ENCODE peak calls at places on chromosomes 6 and 20, in six cellular contexts. F is central memory CD4-positive, alpha-beta T cell; S is retina; X is astrocyte of the hippocampus; L is effector CD8-positive, alpha-beta T cell; A is A673. H is an unnamed sample.

GRCh38 chr6:33453361-33454008 is 891 bp upstream of the ZBTB9 start:
- DNase-seq in F (no peak), S (no peak), X (peak; percentile 11), L (no peak), A (no peak), H (no peak)

GRCh38 chr6:97133071-97133470 is 149.9 kb downstream of the MMS22L start:
- DNase-seq in F (no peak), S (no peak), X (peak; percentile 39), L (no peak), A (no peak), H (peak; percentile 22)

GRCh38 chr20:57374931-57375651 is 16.1 kb upstream of the RBM38 start:
- DNase-seq in F (no peak), S (no peak), X (no peak), L (no peak), A (no peak), H (no peak)

GRCh38 chr6:165729307-165729936 is 66.4 kb upstream of the PDE10A start:
- DNase-seq in F (no peak), S (no peak), X (peak; percentile 29), L (no peak), A (peak; percentile 41), H (peak; percentile 59)

GRCh38 chr20:11432407-11432806 is 485.3 kb upstream of the BTBD3 start:
- DNase-seq in F (no peak), S (no peak), X (peak; percentile 54), L (no peak), A (peak; percentile 58), H (no peak)

GRCh38 chr6:26388014-26388413 is 5.1 kb downstream of the BTN2A2 start:
- DNase-seq in F (no peak), S (no peak), X (peak; percentile 32), L (no peak), A (no peak), H (no peak)

GRCh38 chr20:45407067-45407745 is 883 bp upstream of the DBNDD2 start:
- DNase-seq in F (no peak), S (peak; percentile 71), X (peak; percentile 51), L (no peak), A (peak; percentile 37), H (no peak)

GRCh38 chr20:10167025-10167424 is 51.6 kb upstream of the SNAP25 start:
- DNase-seq in F (no peak), S (no peak), X (no peak), L (no peak), A (no peak), H (no peak)

GRCh38 chr6:137496909-137497721 is 2.9 kb upstream of the OLIG3 start:
- DNase-seq in F (peak; percentile 17), S (peak; percentile 71), X (no peak), L (no peak), A (no peak), H (no peak)

GRCh38 chr6:14917101-14917500 is 328.8 kb upstream of the JARID2 start:
- DNase-seq in F (no peak), S (no peak), X (peak; percentile 28), L (no peak), A (no peak), H (no peak)

GRCh38 chr20:15556869-15557268 is 1016.4 kb downstream of the KIF16B start:
- DNase-seq in F (no peak), S (no peak), X (no peak), L (no peak), A (no peak), H (no peak)

GRCh38 chr6:16154904-16155303 is 26.0 kb downstream of the MYLIP start:
- DNase-seq in F (no peak), S (no peak), X (peak; percentile 79), L (no peak), A (no peak), H (no peak)

GRCh38 chr6:33807606-33808005 is 3.8 kb upstream of the MLN start:
- DNase-seq in F (no peak), S (no peak), X (no peak), L (no peak), A (no peak), H (no peak)

GRCh38 chr6:127343753-127344659 is 597 bp upstream of the ECHDC1 start:
- DNase-seq in F (peak; percentile 2), S (no peak), X (peak; percentile 55), L (no peak), A (peak; percentile 33), H (peak; percentile 12)

GRCh38 chr6:56204134-56204533 is 43.2 kb downstream of the COL21A1 start:
- DNase-seq in F (no peak), S (no peak), X (no peak), L (no peak), A (no peak), H (no peak)

H was measured in SK-MEL-5.